ENCODE peak calls at places on chromosomes 12 and 14, in ten cellular contexts. One of them, this sample, is unnamed.

GRCh38 chr14:104976198-104977007 is 1.8 kb downstream of the AHNAK2 start:
- DNase-seq in activated CD4-positive, alpha-beta T cell treated with anti-CD3 and anti-CD28 coated beads, Interleukin-2, amount 50 U/mL, for 4 hours: peak; percentile 85
- DNase-seq in T-helper 17 cell: peak; percentile 79
- DNase-seq in iPS-NIHi11: peak; percentile 69
- DNase-seq in HCEC 1CT: peak; percentile 72
- DNase-seq in T-helper 2 cell: peak; percentile 79
- DNase-seq in GM20000: peak; percentile 91
- DNase-seq in activated T-helper 1 cell treated with anti-CD3 and anti-CD28 coated beads, Interleukin-12 subunit alpha, Interleukin-12 subunit beta, Interleukin-2, Interleukin-4 antibody, amounts not matched to agents 30 ng/mL and 10 ng/mL and 1 ng/mL, durations not matched to agents 14 hours and 24 hours and 36 hours: peak; percentile 77
- DNase-seq in foreskin fibroblast: peak; percentile 93
- DNase-seq in adrenal gland: peak; percentile 91
- DNase-seq in this sample: peak; percentile 76

GRCh38 chr14:44657688-44658388 is 150.8 kb upstream of the FSCB start:
- DNase-seq in activated CD4-positive, alpha-beta T cell treated with anti-CD3 and anti-CD28 coated beads, Interleukin-2, amount 50 U/mL, for 4 hours: no peak
- DNase-seq in T-helper 17 cell: no peak
- DNase-seq in iPS-NIHi11: peak; percentile 14
- DNase-seq in HCEC 1CT: no peak
- DNase-seq in T-helper 2 cell: no peak
- DNase-seq in GM20000: no peak
- DNase-seq in activated T-helper 1 cell treated with anti-CD3 and anti-CD28 coated beads, Interleukin-12 subunit alpha, Interleukin-12 subunit beta, Interleukin-2, Interleukin-4 antibody, amounts not matched to agents 30 ng/mL and 10 ng/mL and 1 ng/mL, durations not matched to agents 14 hours and 24 hours and 36 hours: no peak
- DNase-seq in foreskin fibroblast: peak; percentile 0
- DNase-seq in adrenal gland: no peak
- DNase-seq in this sample: peak; percentile 24

GRCh38 chr12:120903818-120904773 is at the start of gene SPPL3:
- DNase-seq in activated CD4-positive, alpha-beta T cell treated with anti-CD3 and anti-CD28 coated beads, Interleukin-2, amount 50 U/mL, for 4 hours: peak; percentile 89
- DNase-seq in T-helper 17 cell: peak; percentile 88
- DNase-seq in iPS-NIHi11: peak; percentile 99
- DNase-seq in HCEC 1CT: peak; percentile 78
- DNase-seq in T-helper 2 cell: peak; percentile 89
- DNase-seq in GM20000: peak; percentile 98
- DNase-seq in activated T-helper 1 cell treated with anti-CD3 and anti-CD28 coated beads, Interleukin-12 subunit alpha, Interleukin-12 subunit beta, Interleukin-2, Interleukin-4 antibody, amounts not matched to agents 30 ng/mL and 10 ng/mL and 1 ng/mL, durations not matched to agents 14 hours and 24 hours and 36 hours: peak; percentile 88
- DNase-seq in foreskin fibroblast: peak; percentile 96
- DNase-seq in adrenal gland: peak; percentile 94
- DNase-seq in this sample: peak; percentile 48

GRCh38 chr14:103023881-103024473 is 33.4 kb downstream of the CDC42BPB start:
- DNase-seq in activated CD4-positive, alpha-beta T cell treated with anti-CD3 and anti-CD28 coated beads, Interleukin-2, amount 50 U/mL, for 4 hours: no peak
- DNase-seq in T-helper 17 cell: no peak
- DNase-seq in iPS-NIHi11: no peak
- DNase-seq in HCEC 1CT: peak; percentile 74
- DNase-seq in T-helper 2 cell: no peak
- DNase-seq in GM20000: no peak
- DNase-seq in activated T-helper 1 cell treated with anti-CD3 and anti-CD28 coated beads, Interleukin-12 subunit alpha, Interleukin-12 subunit beta, Interleukin-2, Interleukin-4 antibody, amounts not matched to agents 30 ng/mL and 10 ng/mL and 1 ng/mL, durations not matched to agents 14 hours and 24 hours and 36 hours: no peak
- DNase-seq in foreskin fibroblast: peak; percentile 58
- DNase-seq in adrenal gland: no peak
- DNase-seq in this sample: peak; percentile 44

GRCh38 chr14:100828448-100828834 is 2.5 kb downstream of the MEG3 start:
- DNase-seq in activated CD4-positive, alpha-beta T cell treated with anti-CD3 and anti-CD28 coated beads, Interleukin-2, amount 50 U/mL, for 4 hours: no peak
- DNase-seq in T-helper 17 cell: no peak
- DNase-seq in iPS-NIHi11: no peak
- DNase-seq in HCEC 1CT: no peak
- DNase-seq in T-helper 2 cell: no peak
- DNase-seq in GM20000: no peak
- DNase-seq in activated T-helper 1 cell treated with anti-CD3 and anti-CD28 coated beads, Interleukin-12 subunit alpha, Interleukin-12 subunit beta, Interleukin-2, Interleukin-4 antibody, amounts not matched to agents 30 ng/mL and 10 ng/mL and 1 ng/mL, durations not matched to agents 14 hours and 24 hours and 36 hours: no peak
- DNase-seq in foreskin fibroblast: peak; percentile 57
- DNase-seq in adrenal gland: peak; percentile 58
- DNase-seq in this sample: no peak

GRCh38 chr12:54654926-54655325 is 6.8 kb upstream of the DCD start:
- DNase-seq in activated CD4-positive, alpha-beta T cell treated with anti-CD3 and anti-CD28 coated beads, Interleukin-2, amount 50 U/mL, for 4 hours: no peak
- DNase-seq in T-helper 17 cell: no peak
- DNase-seq in iPS-NIHi11: no peak
- DNase-seq in HCEC 1CT: no peak
- DNase-seq in T-helper 2 cell: no peak
- DNase-seq in GM20000: no peak
- DNase-seq in activated T-helper 1 cell treated with anti-CD3 and anti-CD28 coated beads, Interleukin-12 subunit alpha, Interleukin-12 subunit beta, Interleukin-2, Interleukin-4 antibody, amounts not matched to agents 30 ng/mL and 10 ng/mL and 1 ng/mL, durations not matched to agents 14 hours and 24 hours and 36 hours: no peak
- DNase-seq in foreskin fibroblast: no peak
- DNase-seq in adrenal gland: no peak
- DNase-seq in this sample: no peak

GRCh38 chr12:131112690-131113290 is 159.1 kb downstream of the ADGRD1 start:
- DNase-seq in activated CD4-positive, alpha-beta T cell treated with anti-CD3 and anti-CD28 coated beads, Interleukin-2, amount 50 U/mL, for 4 hours: no peak
- DNase-seq in T-helper 17 cell: no peak
- DNase-seq in iPS-NIHi11: no peak
- DNase-seq in HCEC 1CT: no peak
- DNase-seq in T-helper 2 cell: no peak
- DNase-seq in GM20000: no peak
- DNase-seq in activated T-helper 1 cell treated with anti-CD3 and anti-CD28 coated beads, Interleukin-12 subunit alpha, Interleukin-12 subunit beta, Interleukin-2, Interleukin-4 antibody, amounts not matched to agents 30 ng/mL and 10 ng/mL and 1 ng/mL, durations not matched to agents 14 hours and 24 hours and 36 hours: no peak
- DNase-seq in foreskin fibroblast: peak; percentile 62
- DNase-seq in adrenal gland: no peak
- DNase-seq in this sample: no peak

GRCh38 chr12:133221241-133221640 is 14.4 kb downstream of the ANHX start:
- DNase-seq in activated CD4-positive, alpha-beta T cell treated with anti-CD3 and anti-CD28 coated beads, Interleukin-2, amount 50 U/mL, for 4 hours: no peak
- DNase-seq in T-helper 17 cell: no peak
- DNase-seq in iPS-NIHi11: no peak
- DNase-seq in HCEC 1CT: no peak
- DNase-seq in T-helper 2 cell: no peak
- DNase-seq in GM20000: no peak
- DNase-seq in activated T-helper 1 cell treated with anti-CD3 and anti-CD28 coated beads, Interleukin-12 subunit alpha, Interleukin-12 subunit beta, Interleukin-2, Interleukin-4 antibody, amounts not matched to agents 30 ng/mL and 10 ng/mL and 1 ng/mL, durations not matched to agents 14 hours and 24 hours and 36 hours: no peak
- DNase-seq in foreskin fibroblast: no peak
- DNase-seq in adrenal gland: no peak
- DNase-seq in this sample: no peak

GRCh38 chr14:77286554-77286953 is 15.5 kb upstream of the NGB start:
- DNase-seq in activated CD4-positive, alpha-beta T cell treated with anti-CD3 and anti-CD28 coated beads, Interleukin-2, amount 50 U/mL, for 4 hours: no peak
- DNase-seq in T-helper 17 cell: no peak
- DNase-seq in iPS-NIHi11: no peak
- DNase-seq in HCEC 1CT: no peak
- DNase-seq in T-helper 2 cell: no peak
- DNase-seq in GM20000: no peak
- DNase-seq in activated T-helper 1 cell treated with anti-CD3 and anti-CD28 coated beads, Interleukin-12 subunit alpha, Interleukin-12 subunit beta, Interleukin-2, Interleukin-4 antibody, amounts not matched to agents 30 ng/mL and 10 ng/mL and 1 ng/mL, durations not matched to agents 14 hours and 24 hours and 36 hours: no peak
- DNase-seq in foreskin fibroblast: no peak
- DNase-seq in adrenal gland: no peak
- DNase-seq in this sample: no peak

GRCh38 chr12:59808317-59808910 is 212.6 kb downstream of the SLC16A7 start:
- DNase-seq in activated CD4-positive, alpha-beta T cell treated with anti-CD3 and anti-CD28 coated beads, Interleukin-2, amount 50 U/mL, for 4 hours: no peak
- DNase-seq in T-helper 17 cell: no peak
- DNase-seq in iPS-NIHi11: peak; percentile 46
- DNase-seq in HCEC 1CT: peak; percentile 50
- DNase-seq in T-helper 2 cell: no peak
- DNase-seq in GM20000: peak; percentile 50
- DNase-seq in activated T-helper 1 cell treated with anti-CD3 and anti-CD28 coated beads, Interleukin-12 subunit alpha, Interleukin-12 subunit beta, Interleukin-2, Interleukin-4 antibody, amounts not matched to agents 30 ng/mL and 10 ng/mL and 1 ng/mL, durations not matched to agents 14 hours and 24 hours and 36 hours: no peak
- DNase-seq in foreskin fibroblast: peak; percentile 69
- DNase-seq in adrenal gland: no peak
- DNase-seq in this sample: peak; percentile 18

GRCh38 chr12:12469386-12469785 is 93.3 kb downstream of the DUSP16 start:
- DNase-seq in activated CD4-positive, alpha-beta T cell treated with anti-CD3 and anti-CD28 coated beads, Interleukin-2, amount 50 U/mL, for 4 hours: no peak
- DNase-seq in T-helper 17 cell: no peak
- DNase-seq in iPS-NIHi11: no peak
- DNase-seq in HCEC 1CT: no peak
- DNase-seq in T-helper 2 cell: no peak
- DNase-seq in GM20000: no peak
- DNase-seq in activated T-helper 1 cell treated with anti-CD3 and anti-CD28 coated beads, Interleukin-12 subunit alpha, Interleukin-12 subunit beta, Interleukin-2, Interleukin-4 antibody, amounts not matched to agents 30 ng/mL and 10 ng/mL and 1 ng/mL, durations not matched to agents 14 hours and 24 hours and 36 hours: no peak
- DNase-seq in foreskin fibroblast: no peak
- DNase-seq in adrenal gland: no peak
- DNase-seq in this sample: no peak

GRCh38 chr14:42541535-42542001 is 934.9 kb downstream of the LRFN5 start:
- DNase-seq in activated CD4-positive, alpha-beta T cell treated with anti-CD3 and anti-CD28 coated beads, Interleukin-2, amount 50 U/mL, for 4 hours: no peak
- DNase-seq in T-helper 17 cell: no peak
- DNase-seq in iPS-NIHi11: no peak
- DNase-seq in HCEC 1CT: no peak
- DNase-seq in T-helper 2 cell: no peak
- DNase-seq in GM20000: no peak
- DNase-seq in activated T-helper 1 cell treated with anti-CD3 and anti-CD28 coated beads, Interleukin-12 subunit alpha, Interleukin-12 subunit beta, Interleukin-2, Interleukin-4 antibody, amounts not matched to agents 30 ng/mL and 10 ng/mL and 1 ng/mL, durations not matched to agents 14 hours and 24 hours and 36 hours: no peak
- DNase-seq in foreskin fibroblast: peak; percentile 53
- DNase-seq in adrenal gland: no peak
- DNase-seq in this sample: peak; percentile 9

GRCh38 chr12:104479141-104479662 is 22.5 kb downstream of the CHST11 start:
- DNase-seq in activated CD4-positive, alpha-beta T cell treated with anti-CD3 and anti-CD28 coated beads, Interleukin-2, amount 50 U/mL, for 4 hours: no peak
- DNase-seq in T-helper 17 cell: no peak
- DNase-seq in iPS-NIHi11: no peak
- DNase-seq in HCEC 1CT: no peak
- DNase-seq in T-helper 2 cell: no peak
- DNase-seq in GM20000: no peak
- DNase-seq in activated T-helper 1 cell treated with anti-CD3 and anti-CD28 coated beads, Interleukin-12 subunit alpha, Interleukin-12 subunit beta, Interleukin-2, Interleukin-4 antibody, amounts not matched to agents 30 ng/mL and 10 ng/mL and 1 ng/mL, durations not matched to agents 14 hours and 24 hours and 36 hours: no peak
- DNase-seq in foreskin fibroblast: no peak
- DNase-seq in adrenal gland: no peak
- DNase-seq in this sample: no peak